ENCODE peak calls at places on chromosomes 16 and 17, in ten cellular contexts. One of them, this sample, is unnamed.

GRCh38 chr17:55690105-55690508 is 32.6 kb downstream of the TMEM100 start:
- DNase-seq in heart left ventricle: no peak
- DNase-seq in breast epithelium: no peak
- DNase-seq in tibial nerve: no peak
- DNase-seq in H1: no peak
- DNase-seq in lower leg skin: peak
- DNase-seq in erythroblast: no peak
- DNase-seq in NB4: peak
- DNase-seq in Peyer's patch: no peak
- DNase-seq in A549: no peak
- DNase-seq in this sample: no peak

GRCh38 chr16:71943887-71944286 is 48.6 kb downstream of the IST1 start:
- DNase-seq in A549: no peak
- DNase-seq in H1: no peak
- DNase-seq in NB4: no peak
- DNase-seq in lower leg skin: no peak
- DNase-seq in erythroblast: no peak
- DNase-seq in Peyer's patch: no peak
- DNase-seq in heart left ventricle: no peak
- DNase-seq in breast epithelium: no peak
- DNase-seq in tibial nerve: no peak
- DNase-seq in this sample: no peak

GRCh38 chr16:68298907-68299515 is 11.7 kb downstream of the SLC7A6OS start:
- DNase-seq in breast epithelium: no peak
- DNase-seq in A549: no peak
- DNase-seq in H1: no peak
- DNase-seq in tibial nerve: no peak
- DNase-seq in NB4: no peak
- DNase-seq in Peyer's patch: no peak
- DNase-seq in lower leg skin: peak
- DNase-seq in heart left ventricle: peak
- DNase-seq in erythroblast: no peak
- DNase-seq in this sample: no peak

GRCh38 chr17:77280304-77280910 is 139.6 kb downstream of the SEC14L1 start:
- DNase-seq in NB4: no peak
- DNase-seq in A549: no peak
- DNase-seq in lower leg skin: peak
- DNase-seq in tibial nerve: no peak
- DNase-seq in Peyer's patch: peak
- DNase-seq in breast epithelium: no peak
- DNase-seq in erythroblast: no peak
- DNase-seq in H1: peak
- DNase-seq in heart left ventricle: no peak
- DNase-seq in this sample: peak

GRCh38 chr16:4675864-4676786 is 17.2 kb upstream of the NUDT16L1 start:
- DNase-seq in heart left ventricle: no peak
- DNase-seq in erythroblast: no peak
- DNase-seq in NB4: peak
- DNase-seq in tibial nerve: no peak
- DNase-seq in A549: no peak
- DNase-seq in Peyer's patch: peak
- DNase-seq in H1: no peak
- DNase-seq in lower leg skin: no peak
- DNase-seq in breast epithelium: no peak
- DNase-seq in this sample: no peak

GRCh38 chr17:64259436-64259835 is 3.6 kb downstream of the TEX2 start:
- DNase-seq in heart left ventricle: no peak
- DNase-seq in breast epithelium: no peak
- DNase-seq in lower leg skin: no peak
- DNase-seq in H1: no peak
- DNase-seq in NB4: no peak
- DNase-seq in Peyer's patch: no peak
- DNase-seq in erythroblast: no peak
- DNase-seq in tibial nerve: no peak
- DNase-seq in A549: no peak
- DNase-seq in this sample: no peak

GRCh38 chr16:57807252-57807967 is 5.1 kb upstream of the KIFC3 start:
- DNase-seq in heart left ventricle: no peak
- DNase-seq in breast epithelium: no peak
- DNase-seq in erythroblast: no peak
- DNase-seq in H1: no peak
- DNase-seq in Peyer's patch: no peak
- DNase-seq in lower leg skin: no peak
- DNase-seq in A549: peak
- DNase-seq in NB4: peak
- DNase-seq in tibial nerve: no peak
- DNase-seq in this sample: peak

GRCh38 chr16:23712976-23713375 is at the start of gene ERN2:
- DNase-seq in heart left ventricle: no peak
- DNase-seq in A549: no peak
- DNase-seq in Peyer's patch: peak
- DNase-seq in tibial nerve: no peak
- DNase-seq in erythroblast: no peak
- DNase-seq in H1: peak
- DNase-seq in breast epithelium: no peak
- DNase-seq in NB4: no peak
- DNase-seq in lower leg skin: no peak
- DNase-seq in this sample: no peak

GRCh38 chr17:596287-596686 is 118.4 kb downstream of the VPS53 start:
- DNase-seq in lower leg skin: no peak
- DNase-seq in heart left ventricle: no peak
- DNase-seq in A549: peak
- DNase-seq in tibial nerve: no peak
- DNase-seq in NB4: no peak
- DNase-seq in breast epithelium: no peak
- DNase-seq in Peyer's patch: peak
- DNase-seq in erythroblast: peak
- DNase-seq in H1: no peak
- DNase-seq in this sample: peak

GRCh38 chr17:72378414-72379395 is 257.9 kb downstream of the SOX9 start:
- DNase-seq in erythroblast: no peak
- DNase-seq in tibial nerve: no peak
- DNase-seq in heart left ventricle: no peak
- DNase-seq in NB4: no peak
- DNase-seq in A549: no peak
- DNase-seq in breast epithelium: no peak
- DNase-seq in Peyer's patch: no peak
- DNase-seq in H1: no peak
- DNase-seq in lower leg skin: no peak
- DNase-seq in this sample: no peak

GRCh38 chr17:69265873-69266272 is 37.2 kb upstream of the ABCA10 start:
- DNase-seq in erythroblast: no peak
- DNase-seq in tibial nerve: no peak
- DNase-seq in NB4: no peak
- DNase-seq in H1: no peak
- DNase-seq in breast epithelium: no peak
- DNase-seq in lower leg skin: no peak
- DNase-seq in heart left ventricle: no peak
- DNase-seq in Peyer's patch: no peak
- DNase-seq in A549: no peak
- DNase-seq in this sample: no peak

GRCh38 chr17:69267219-69267618 is 38.6 kb upstream of the ABCA10 start:
- DNase-seq in A549: no peak
- DNase-seq in breast epithelium: no peak
- DNase-seq in H1: no peak
- DNase-seq in lower leg skin: no peak
- DNase-seq in tibial nerve: no peak
- DNase-seq in heart left ventricle: no peak
- DNase-seq in Peyer's patch: no peak
- DNase-seq in erythroblast: no peak
- DNase-seq in NB4: no peak
- DNase-seq in this sample: no peak

GRCh38 chr17:69269174-69269998 is 40.8 kb upstream of the ABCA10 start:
- DNase-seq in breast epithelium: no peak
- DNase-seq in H1: no peak
- DNase-seq in tibial nerve: no peak
- DNase-seq in NB4: no peak
- DNase-seq in lower leg skin: no peak
- DNase-seq in heart left ventricle: no peak
- DNase-seq in Peyer's patch: no peak
- DNase-seq in erythroblast: no peak
- DNase-seq in A549: no peak
- DNase-seq in this sample: no peak

GRCh38 chr17:69268442-69269068 is 39.9 kb upstream of the ABCA10 start:
- DNase-seq in lower leg skin: no peak
- DNase-seq in erythroblast: no peak
- DNase-seq in breast epithelium: no peak
- DNase-seq in H1: no peak
- DNase-seq in tibial nerve: no peak
- DNase-seq in A549: no peak
- DNase-seq in NB4: no peak
- DNase-seq in heart left ventricle: no peak
- DNase-seq in Peyer's patch: no peak
- DNase-seq in this sample: no peak
- TF ChIP-seq POLR2A in lower leg skin: no peak
- TF ChIP-seq POLR2A in erythroblast: no peak
- TF ChIP-seq POLR2A in breast epithelium: no peak
- TF ChIP-seq POLR2A in H1: no peak
- TF ChIP-seq POLR2A in tibial nerve: no peak
- TF ChIP-seq POLR2A in A549: no peak
- TF ChIP-seq POLR2A in NB4: no peak
- TF ChIP-seq POLR2A in heart left ventricle: no peak
- TF ChIP-seq POLR2A in Peyer's patch: no peak
- TF ChIP-seq POLR2A in this sample: no peak

DNA sequence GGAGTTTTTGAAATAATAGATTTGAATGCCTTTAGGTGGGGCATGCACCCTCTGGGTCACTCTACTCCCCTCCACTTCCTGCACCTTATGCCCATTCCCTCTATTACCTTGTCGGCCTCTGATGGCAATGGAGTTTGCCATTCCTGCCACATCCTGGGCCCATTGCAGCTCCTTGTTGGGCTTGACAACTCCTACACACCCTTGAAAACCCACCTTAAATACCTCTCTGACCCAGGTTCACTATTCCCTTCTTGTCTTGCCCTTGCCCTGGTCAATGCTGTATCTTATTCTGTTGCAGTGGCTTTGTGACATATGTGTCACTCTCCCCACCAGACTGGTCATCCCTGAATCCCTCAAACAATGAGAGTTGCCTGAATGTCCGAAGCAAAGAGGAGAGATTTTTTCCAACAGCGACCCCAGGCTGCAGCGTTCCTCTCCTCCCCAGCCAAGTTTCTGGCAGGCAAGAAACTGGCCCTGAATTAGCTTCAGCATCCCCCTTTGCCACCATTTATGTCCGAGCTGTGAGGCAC is 2.4 kb downstream of the CCR7 start:
- DNase-seq in Peyer's patch: no peak
- DNase-seq in heart left ventricle: no peak
- DNase-seq in breast epithelium: no peak
- DNase-seq in NB4: no peak
- DNase-seq in H1: no peak
- DNase-seq in lower leg skin: no peak
- DNase-seq in A549: no peak
- DNase-seq in tibial nerve: no peak
- DNase-seq in erythroblast: no peak
- DNase-seq in this sample: no peak
- TF ChIP-seq POLR2A in Peyer's patch: no peak
- TF ChIP-seq POLR2A in heart left ventricle: no peak
- TF ChIP-seq POLR2A in breast epithelium: no peak
- TF ChIP-seq POLR2A in NB4: no peak
- TF ChIP-seq POLR2A in H1: no peak
- TF ChIP-seq POLR2A in lower leg skin: no peak
- TF ChIP-seq POLR2A in A549: no peak
- TF ChIP-seq POLR2A in tibial nerve: no peak
- TF ChIP-seq POLR2A in erythroblast: no peak
- TF ChIP-seq POLR2A in this sample: no peak

DNA sequence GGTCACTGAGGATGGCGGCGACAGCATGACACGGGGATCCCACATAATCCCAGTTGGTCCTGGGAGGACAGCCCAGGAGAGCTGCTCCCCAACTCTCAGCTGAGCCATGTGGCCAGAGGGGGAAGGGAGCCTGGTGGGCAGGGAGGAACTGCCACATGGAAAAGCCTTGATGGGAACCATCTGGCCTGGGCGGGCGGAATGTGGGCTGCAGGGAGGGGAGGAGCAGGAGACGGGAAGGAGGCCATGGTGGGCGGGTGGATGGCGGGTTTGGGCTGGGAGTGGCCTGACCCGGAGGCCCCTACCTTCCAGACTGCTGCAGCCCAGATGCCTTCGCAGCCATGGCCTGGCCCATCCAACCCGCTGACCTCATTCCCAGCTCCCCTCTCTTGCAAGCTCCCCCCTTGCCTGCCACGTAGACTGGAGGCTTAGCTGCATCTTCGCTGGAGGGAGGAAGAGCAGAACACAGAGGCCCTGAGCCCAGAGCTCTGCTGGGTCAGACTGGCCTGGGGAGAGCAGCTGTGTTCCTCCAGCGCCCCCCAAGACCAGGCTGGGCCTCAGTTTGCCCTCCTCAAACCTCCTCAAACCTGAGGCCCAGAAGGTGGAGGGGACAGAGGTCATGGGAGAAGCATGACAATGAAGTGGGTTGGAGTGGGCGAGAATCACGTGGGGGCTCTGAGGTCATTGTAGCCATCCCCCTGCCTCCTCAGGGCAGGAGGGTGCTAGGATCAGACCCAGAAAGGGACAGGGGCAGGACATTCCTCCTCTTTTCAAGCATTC is 8.2 kb upstream of the COL1A1 start:
- DNase-seq in erythroblast: no peak
- DNase-seq in A549: no peak
- DNase-seq in lower leg skin: peak
- DNase-seq in H1: peak
- DNase-seq in tibial nerve: peak
- DNase-seq in NB4: no peak
- DNase-seq in heart left ventricle: peak
- DNase-seq in breast epithelium: peak
- DNase-seq in Peyer's patch: peak
- DNase-seq in this sample: peak
- TF ChIP-seq POLR2A in erythroblast: no peak
- TF ChIP-seq POLR2A in A549: no peak
- TF ChIP-seq POLR2A in lower leg skin: no peak
- TF ChIP-seq POLR2A in H1: no peak
- TF ChIP-seq POLR2A in tibial nerve: peak
- TF ChIP-seq POLR2A in NB4: no peak
- TF ChIP-seq POLR2A in heart left ventricle: no peak
- TF ChIP-seq POLR2A in breast epithelium: no peak
- TF ChIP-seq POLR2A in Peyer's patch: no peak
- TF ChIP-seq POLR2A in this sample: peak

DNA sequence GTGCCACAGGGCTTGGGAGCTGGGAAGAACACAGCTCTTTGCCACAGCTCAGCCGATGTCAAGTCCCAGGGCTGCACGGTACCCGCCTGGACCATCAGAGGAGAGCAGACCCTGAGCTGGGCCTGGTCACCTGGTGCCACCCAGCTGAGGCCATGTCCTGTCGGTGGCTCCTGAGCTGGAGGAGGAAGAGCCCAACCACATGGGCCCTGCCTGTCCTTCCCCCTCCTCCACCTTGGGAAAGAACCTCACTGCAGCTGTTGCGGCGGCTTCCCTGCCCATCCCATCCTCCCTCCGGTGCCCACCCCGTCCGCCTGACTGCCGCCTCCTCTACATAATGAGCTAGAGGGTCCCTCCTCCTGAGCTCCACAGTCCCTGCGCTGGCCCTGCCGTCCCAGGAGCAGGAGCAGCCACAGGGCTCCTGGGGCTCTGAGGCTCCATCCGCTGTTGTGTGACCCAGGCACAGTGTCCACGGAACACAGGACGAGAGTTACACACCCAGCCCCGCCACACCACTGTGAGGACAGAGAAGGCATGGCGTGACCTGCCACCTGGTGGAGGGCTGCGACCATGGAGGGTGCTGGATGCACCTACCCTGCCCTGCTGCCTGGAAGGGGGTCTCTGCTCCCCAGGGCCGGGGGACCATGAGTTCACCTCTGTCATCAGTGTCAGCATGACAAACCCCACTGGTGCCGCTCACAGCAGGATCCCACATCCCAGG is 21.4 kb upstream of the CHMP6 start:
- DNase-seq in erythroblast: peak
- DNase-seq in tibial nerve: peak
- DNase-seq in NB4: peak
- DNase-seq in lower leg skin: no peak
- DNase-seq in heart left ventricle: no peak
- DNase-seq in A549: peak
- DNase-seq in breast epithelium: no peak
- DNase-seq in H1: no peak
- DNase-seq in Peyer's patch: peak
- DNase-seq in this sample: no peak
- TF ChIP-seq POLR2A in erythroblast: no peak
- TF ChIP-seq POLR2A in tibial nerve: no peak
- TF ChIP-seq POLR2A in NB4: no peak
- TF ChIP-seq POLR2A in lower leg skin: no peak
- TF ChIP-seq POLR2A in heart left ventricle: no peak
- TF ChIP-seq POLR2A in A549: no peak
- TF ChIP-seq POLR2A in breast epithelium: no peak
- TF ChIP-seq POLR2A in H1: no peak
- TF ChIP-seq POLR2A in Peyer's patch: no peak
- TF ChIP-seq POLR2A in this sample: no peak

This sample was measured in H54.